ENCODE peak calls at places on chromosomes 1 and 21, in ten cellular contexts. Z, U, P, I, Q, G, O, L, S and H are unnamed samples.
A peak's percentile ranks its signal among the peaks of the same experiment; 100 is the strongest.

GRCh38 chr1:8332806-8333205 is 14.9 kb downstream of the SLC45A1 start:
- DNase-seq in Q (no peak), L (no peak), O (no peak), P (no peak), Z (no peak), G (no peak), U (no peak), S (no peak), I (no peak), H (no peak)

GRCh38 chr1:90579212-90579802 is 137.8 kb downstream of the BARHL2 start:
- DNase-seq in U (no peak), L (peak; percentile 27), G (peak; percentile 50), P (peak; percentile 65), O (peak; percentile 80), S (peak; percentile 61), Q (peak; percentile 65), Z (peak; percentile 57), I (no peak), H (peak; percentile 9)

GRCh38 chr1:115364044-115364775 is 26.2 kb upstream of the NGF start:
- DNase-seq in Q (no peak), S (no peak), Z (peak; percentile 60), I (no peak), G (peak; percentile 10), U (no peak), P (no peak), L (no peak), O (no peak), H (peak; percentile 65)

GRCh38 chr1:197140123-197140522 is 6.3 kb downstream of the ASPM start:
- DNase-seq in I (no peak), U (no peak), O (peak; percentile 44), Z (peak; percentile 68), S (peak; percentile 76), Q (no peak), L (no peak), G (no peak), P (peak; percentile 25), H (peak; percentile 11)

GRCh38 chr1:203878422-203878821 is 17.0 kb downstream of the SNRPE start:
- DNase-seq in U (no peak), L (no peak), P (no peak), I (no peak), G (no peak), S (no peak), O (no peak), Q (no peak), Z (no peak), H (no peak)

GRCh38 chr1:10900265-10900651 is 103.8 kb upstream of the CASZ1 start:
- DNase-seq in O (no peak), I (no peak), G (peak; percentile 73), L (no peak), Z (no peak), U (no peak), S (no peak), P (peak; percentile 93), Q (no peak), H (no peak)

GRCh38 chr1:182391362-182392044 is at the start of gene GLUL:
- DNase-seq in O (peak; percentile 96), G (peak; percentile 73), Q (peak; percentile 95), Z (peak; percentile 96), P (peak; percentile 87), I (peak; percentile 94), S (peak; percentile 93), U (peak; percentile 98), L (peak; percentile 62), H (peak; percentile 79)

GRCh38 chr1:19398309-19398760 is 86.2 kb downstream of the SLC66A1 start:
- DNase-seq in U (no peak), I (no peak), Z (peak; percentile 86), L (no peak), S (peak; percentile 88), O (no peak), G (no peak), P (peak; percentile 86), Q (no peak), H (peak; percentile 99)

GRCh38 chr1:156895927-156896326 is 2.4 kb downstream of the PEAR1 start:
- DNase-seq in U (no peak), Q (no peak), O (no peak), Z (no peak), P (no peak), L (no peak), G (no peak), I (no peak), S (no peak), H (no peak)

GRCh38 chr1:239575113-239575512 is 188.7 kb downstream of the CHRM3 start:
- DNase-seq in Q (no peak), Z (no peak), I (no peak), O (no peak), L (no peak), U (no peak), G (no peak), P (no peak), S (no peak), H (no peak)

GRCh38 chr1:6953874-6954502 is 168.7 kb downstream of the CAMTA1 start:
- DNase-seq in U (no peak), G (no peak), Q (no peak), Z (no peak), S (no peak), O (no peak), I (no peak), L (no peak), P (no peak), H (no peak)

GRCh38 chr1:82388679-82389078 is 587.9 kb downstream of the ADGRL2 start:
- DNase-seq in S (peak; percentile 26), O (peak; percentile 12), U (no peak), Z (peak; percentile 3), L (no peak), G (no peak), I (no peak), Q (peak; percentile 71), P (peak; percentile 100), H (peak; percentile 61)

GRCh38 chr21:14699433-14700410 is 153.6 kb upstream of the SAMSN1 start:
- DNase-seq in I (no peak), S (no peak), L (peak; percentile 22), G (peak; percentile 84), Q (no peak), U (peak; percentile 64), P (peak; percentile 34), O (no peak), Z (no peak), H (no peak)

GRCh38 chr1:47992720-47993119 is 4.5 kb downstream of the TRABD2B start:
- DNase-seq in O (peak; percentile 88), Z (peak; percentile 80), U (no peak), I (no peak), P (no peak), G (no peak), Q (no peak), S (peak; percentile 46), L (no peak), H (no peak)

GRCh38 chr1:83583351-83584014 is 415.4 kb downstream of the TTLL7 start:
- DNase-seq in G (no peak), S (no peak), Z (peak; percentile 3), I (peak; percentile 54), L (peak; percentile 4), U (no peak), Q (no peak), P (peak; percentile 46), O (peak; percentile 7), H (no peak)

GRCh38 chr1:67559222-67559700 is 125.7 kb upstream of the GADD45A start:
- DNase-seq in S (peak; percentile 48), G (no peak), Q (no peak), L (peak; percentile 30), U (no peak), Z (peak; percentile 59), P (peak; percentile 58), I (peak; percentile 62), O (peak; percentile 62), H (peak; percentile 57)

GRCh38 chr1:67561704-67562113 is 123.3 kb upstream of the GADD45A start:
- DNase-seq in L (peak; percentile 82), S (peak; percentile 91), P (peak; percentile 95), U (peak; percentile 99), G (peak; percentile 97), Z (peak; percentile 92), I (peak; percentile 92), O (peak; percentile 84), Q (peak; percentile 85), H (peak; percentile 83)

GRCh38 chr1:67558449-67559193 is 126.4 kb upstream of the GADD45A start:
- DNase-seq in U (no peak), L (no peak), S (no peak), I (no peak), Q (no peak), Z (no peak), G (no peak), P (no peak), O (no peak), H (no peak)

GRCh38 chr1:67557731-67558448 is 127.1 kb upstream of the GADD45A start:
- DNase-seq in S (no peak), U (no peak), L (no peak), P (no peak), Q (no peak), Z (no peak), O (no peak), I (no peak), G (no peak), H (no peak)

GRCh38 chr1:67560580-67561285 is 124.3 kb upstream of the GADD45A start:
- DNase-seq in U (no peak), L (no peak), I (no peak), O (no peak), G (no peak), P (peak; percentile 60), S (peak; percentile 42), Z (peak; percentile 55), Q (no peak), H (no peak)
- H3K4me3 ChIP-seq in U (no peak overlapping the region), L (no peak overlapping the region), I (no peak overlapping the region), O (no peak overlapping the region), G (no peak overlapping the region), P (no peak overlapping the region), S (no peak overlapping the region), Z (no peak overlapping the region), Q (no peak overlapping the region), H (no peak overlapping the region)

DNA sequence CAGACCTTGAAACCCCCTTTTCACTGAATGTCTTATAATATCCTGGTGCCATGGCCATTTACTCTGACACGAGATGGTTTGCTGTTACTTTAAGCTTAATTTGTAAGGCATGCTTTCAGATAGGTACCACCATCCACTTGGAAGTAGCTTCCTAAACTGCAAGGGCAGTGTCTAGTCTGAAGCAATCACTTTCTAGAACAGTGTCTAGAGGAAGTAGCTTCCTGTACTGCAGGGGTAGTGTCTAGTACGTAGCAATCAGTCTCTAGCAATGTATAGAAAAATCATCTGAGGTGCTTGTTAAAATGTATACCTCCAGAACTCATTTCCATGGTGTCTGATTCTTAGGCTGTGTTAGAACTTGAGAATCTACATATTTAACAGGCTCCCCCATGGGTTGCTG is 42.5 kb downstream of the ZBTB40 start:
- DNase-seq in I (no peak), P (no peak), L (no peak), O (no peak), U (no peak), Q (no peak), G (no peak), Z (no peak), S (no peak), H (no peak)
- TF ChIP-seq CTCF in I (no peak), P (no peak), L (no peak), O (no peak), U (no peak), Q (no peak), G (no peak), Z (no peak), S (no peak), H (no peak)

GRCh38 chr21:45540601-45540970 is 1.7 kb downstream of the SLC19A1 start:
- DNase-seq in O (no peak), Q (no peak), P (no peak), U (peak; percentile 24), G (no peak), I (no peak), Z (no peak), S (no peak), L (no peak), H (no peak)
- H3K4me3 ChIP-seq in O (peak overlapping the region; percentile 79), Q (no peak overlapping the region), P (no peak overlapping the region), U (no peak overlapping the region), G (peak overlapping the region; percentile 73), I (no peak overlapping the region), Z (no peak overlapping the region), S (no peak overlapping the region), L (no peak overlapping the region), H (no peak overlapping the region)

GRCh38 chr1:36446261-36446660 is 4.0 kb downstream of the OSCP1 start:
- DNase-seq in U (no peak), L (peak; percentile 34), I (no peak), Z (no peak), G (no peak), Q (peak; percentile 15), O (peak; percentile 65), P (no peak), S (no peak), H (no peak)
- TF ChIP-seq CTCF in U (no peak), L (peak; percentile 30), I (no peak), Z (peak; percentile 4), G (no peak), Q (no peak), O (peak; percentile 70), P (no peak), S (no peak), H (peak; percentile 67)